ENCODE peak calls at places on chromosomes 7 and 10, in six cellular contexts. V, U, G, Z, M and B are unnamed samples.

GRCh38 chr10:3397231-3397630 is 224.6 kb upstream of the PITRM1 start:
- DNase-seq in V (no peak), U (no peak), G (no peak), Z (no peak), M (no peak), B (no peak)

GRCh38 chr7:3244241-3244814 is 56.7 kb upstream of the SDK1 start:
- DNase-seq in V (peak), U (no peak), G (no peak), Z (no peak), M (no peak), B (no peak)

GRCh38 chr7:49670991-49671390 is 102.4 kb upstream of the VWC2 start:
- DNase-seq in V (no peak), U (no peak), G (no peak), Z (no peak), M (no peak), B (no peak)

GRCh38 chr10:97019213-97019844 is 166.4 kb downstream of the SLIT1 start:
- DNase-seq in V (no peak), U (no peak), G (no peak), Z (no peak), M (no peak), B (no peak)

GRCh38 chr10:89837173-89838001 is 136.0 kb downstream of the KIF20B start:
- DNase-seq in V (peak), U (peak), G (no peak), Z (peak), M (no peak), B (peak)

GRCh38 chr7:1029637-1030443 is 14.5 kb upstream of the GPR146 start:
- DNase-seq in V (no peak), U (no peak), G (no peak), Z (no peak), M (no peak), B (no peak)

GRCh38 chr10:24822557-24822956 is 98.9 kb upstream of the ARHGAP21 start:
- DNase-seq in V (no peak), U (no peak), G (no peak), Z (no peak), M (no peak), B (no peak)

GRCh38 chr7:57867884-57868701 is 418.1 kb downstream of the ZNF716 start:
- DNase-seq in V (no peak), U (no peak), G (peak), Z (peak), M (no peak), B (no peak)

GRCh38 chr7:117444646-117445045 is 17.4 kb upstream of the ASZ1 start:
- DNase-seq in V (no peak), U (no peak), G (no peak), Z (no peak), M (no peak), B (no peak)

GRCh38 chr10:15369642-15370211 is 1.4 kb downstream of the FAM171A1 start:
- DNase-seq in V (peak), U (no peak), G (peak), Z (peak), M (no peak), B (no peak)

GRCh38 chr10:124730790-124731189 is 13.4 kb downstream of the FAM53B start:
- DNase-seq in V (no peak), U (no peak), G (no peak), Z (no peak), M (no peak), B (no peak)

GRCh38 chr10:130335336-130335735 is 199.1 kb downstream of the GLRX3 start:
- DNase-seq in V (no peak), U (no peak), G (no peak), Z (no peak), M (no peak), B (no peak)

GRCh38 chr7:108308913-108309312 is 147.3 kb downstream of the NRCAM start:
- DNase-seq in V (peak), U (no peak), G (no peak), Z (no peak), M (no peak), B (no peak)

GRCh38 chr10:71838264-71839211 is 12.5 kb downstream of the PSAP start:
- DNase-seq in V (no peak), U (no peak), G (no peak), Z (no peak), M (no peak), B (no peak)

GRCh38 chr10:93813507-93814465 is 56.0 kb downstream of the LGI1 start:
- DNase-seq in V (peak), U (no peak), G (peak), Z (peak), M (peak), B (no peak)

GRCh38 chr10:29618341-29619171 is 16.2 kb downstream of the SVIL start:
- DNase-seq in V (no peak), U (no peak), G (peak), Z (peak), M (no peak), B (no peak)

GRCh38 chr10:31759124-31759798 is 169.4 kb downstream of the ARHGAP12 start:
- DNase-seq in V (peak), U (peak), G (peak), Z (no peak), M (no peak), B (peak)

GRCh38 chr7:39721919-39722597 is 98.7 kb downstream of the RALA start:
- DNase-seq in V (no peak), U (no peak), G (no peak), Z (no peak), M (no peak), B (no peak)

GRCh38 chr10:6423004-6423403 is 157.1 kb downstream of the PRKCQ start:
- DNase-seq in V (no peak), U (no peak), G (no peak), Z (no peak), M (no peak), B (no peak)

GRCh38 chr10:42954776-42955492 is 121.9 kb upstream of the RET start:
- DNase-seq in V (no peak), U (no peak), G (no peak), Z (no peak), M (no peak), B (no peak)

GRCh38 chr10:61140765-61141392 is 196.9 kb upstream of the RHOBTB1 start:
- DNase-seq in V (peak), U (peak), G (peak), Z (no peak), M (peak), B (no peak)

GRCh38 chr10:68330852-68331454 is 911 bp upstream of the HNRNPH3 start:
- DNase-seq in V (no peak), U (no peak), G (peak), Z (peak), M (no peak), B (no peak)

GRCh38 chr7:101114492-101114891 is 12.4 kb upstream of the SERPINE1 start:
- DNase-seq in V (no peak), U (no peak), G (no peak), Z (no peak), M (no peak), B (no peak)

GRCh38 chr7:47259682-47260081 is 322.2 kb downstream of the TNS3 start:
- DNase-seq in V (no peak), U (no peak), G (no peak), Z (no peak), M (no peak), B (no peak)

GRCh38 chr7:135597181-135597925 is 39.6 kb downstream of the NUP205 start:
- DNase-seq in V (peak), U (no peak), G (no peak), Z (no peak), M (no peak), B (no peak)

GRCh38 chr7:106792233-106792926 is 72.7 kb upstream of the PIK3CG start:
- DNase-seq in V (no peak), U (no peak), G (no peak), Z (no peak), M (no peak), B (no peak)

GRCh38 chr10:3763035-3763456 is 22.0 kb downstream of the KLF6 start:
- DNase-seq in V (peak), U (no peak), G (no peak), Z (no peak), M (no peak), B (no peak)

GRCh38 chr7:88399036-88399435 is 92.3 kb upstream of the STEAP4 start:
- DNase-seq in V (no peak), U (no peak), G (no peak), Z (no peak), M (no peak), B (no peak)

GRCh38 chr7:88452648-88453047 is 146.0 kb upstream of the STEAP4 start:
- DNase-seq in V (no peak), U (no peak), G (no peak), Z (no peak), M (no peak), B (no peak)

GRCh38 chr10:52146766-52147165 is 167.3 kb upstream of the DKK1 start:
- DNase-seq in V (no peak), U (no peak), G (no peak), Z (no peak), M (no peak), B (no peak)